ENCODE peak calls at places on chromosomes 2 and 18, in six cellular contexts. One of them, this sample, is unnamed.

GRCh38 chr2:227376911-227377396 is 2.2 kb downstream of the TM4SF20 start:
- DNase-seq in heart left ventricle: no peak
- DNase-seq in adrenal gland: no peak
- DNase-seq in effector memory CD4-positive, alpha-beta T cell: no peak
- DNase-seq in right lobe of liver: no peak
- DNase-seq in MM.1S: no peak
- DNase-seq in this sample: no peak

GRCh38 chr18:76328145-76328544 is 166.9 kb downstream of the ZNF516 start:
- DNase-seq in effector memory CD4-positive, alpha-beta T cell: no peak
- DNase-seq in heart left ventricle: no peak
- DNase-seq in right lobe of liver: no peak
- DNase-seq in MM.1S: no peak
- DNase-seq in adrenal gland: no peak
- DNase-seq in this sample: no peak

GRCh38 chr18:73556904-73557303 is 590.7 kb downstream of the FBXO15 start:
- DNase-seq in heart left ventricle: no peak
- DNase-seq in adrenal gland: no peak
- DNase-seq in MM.1S: no peak
- DNase-seq in right lobe of liver: no peak
- DNase-seq in effector memory CD4-positive, alpha-beta T cell: no peak
- DNase-seq in this sample: no peak

GRCh38 chr2:215777481-215778044 is 235.8 kb downstream of the MREG start:
- DNase-seq in right lobe of liver: no peak
- DNase-seq in effector memory CD4-positive, alpha-beta T cell: no peak
- DNase-seq in heart left ventricle: no peak
- DNase-seq in MM.1S: no peak
- DNase-seq in adrenal gland: no peak
- DNase-seq in this sample: no peak

GRCh38 chr2:236210536-236210935 is 42.4 kb upstream of the GBX2 start:
- DNase-seq in right lobe of liver: no peak
- DNase-seq in MM.1S: no peak
- DNase-seq in adrenal gland: no peak
- DNase-seq in heart left ventricle: no peak
- DNase-seq in effector memory CD4-positive, alpha-beta T cell: no peak
- DNase-seq in this sample: no peak

GRCh38 chr2:48545244-48545643 is 15.3 kb downstream of the STON1 start:
- DNase-seq in MM.1S: no peak
- DNase-seq in right lobe of liver: no peak
- DNase-seq in adrenal gland: no peak
- DNase-seq in heart left ventricle: no peak
- DNase-seq in effector memory CD4-positive, alpha-beta T cell: no peak
- DNase-seq in this sample: no peak

GRCh38 chr2:208006325-208006724 is 19.0 kb downstream of the PLEKHM3 start:
- DNase-seq in effector memory CD4-positive, alpha-beta T cell: no peak
- DNase-seq in adrenal gland: no peak
- DNase-seq in MM.1S: no peak
- DNase-seq in right lobe of liver: no peak
- DNase-seq in heart left ventricle: no peak
- DNase-seq in this sample: no peak

GRCh38 chr18:34806527-34806926 is 96.4 kb downstream of the DTNA start:
- DNase-seq in adrenal gland: no peak
- DNase-seq in right lobe of liver: no peak
- DNase-seq in effector memory CD4-positive, alpha-beta T cell: no peak
- DNase-seq in heart left ventricle: no peak
- DNase-seq in MM.1S: no peak
- DNase-seq in this sample: no peak

GRCh38 chr18:58669731-58670379 is 1.4 kb upstream of the MALT1 start:
- DNase-seq in heart left ventricle: no peak
- DNase-seq in adrenal gland: no peak
- DNase-seq in MM.1S: no peak
- DNase-seq in right lobe of liver: no peak
- DNase-seq in effector memory CD4-positive, alpha-beta T cell: no peak
- DNase-seq in this sample: no peak

GRCh38 chr2:232976666-232977437 is 36.2 kb downstream of the NGEF start:
- DNase-seq in MM.1S: no peak
- DNase-seq in adrenal gland: no peak
- DNase-seq in heart left ventricle: no peak
- DNase-seq in right lobe of liver: no peak
- DNase-seq in effector memory CD4-positive, alpha-beta T cell: no peak
- DNase-seq in this sample: no peak

GRCh38 chr18:9969247-9969646 is 55.4 kb downstream of the VAPA start:
- DNase-seq in heart left ventricle: no peak
- DNase-seq in right lobe of liver: no peak
- DNase-seq in MM.1S: no peak
- DNase-seq in effector memory CD4-positive, alpha-beta T cell: no peak
- DNase-seq in adrenal gland: no peak
- DNase-seq in this sample: no peak

GRCh38 chr2:6846967-6847695 is 18.6 kb downstream of the CMPK2 start:
- DNase-seq in adrenal gland: no peak
- DNase-seq in right lobe of liver: no peak
- DNase-seq in MM.1S: no peak
- DNase-seq in heart left ventricle: no peak
- DNase-seq in effector memory CD4-positive, alpha-beta T cell: no peak
- DNase-seq in this sample: no peak
- H3K9me3 ChIP-seq in adrenal gland: peaks cover 69% of the 10 kb centered on the region
- H3K9me3 ChIP-seq in right lobe of liver: no peaks in the 10 kb centered on the region
- H3K9me3 ChIP-seq in MM.1S: no peaks in the 10 kb centered on the region
- H3K9me3 ChIP-seq in heart left ventricle: peaks cover 28% of the 10 kb centered on the region
- H3K9me3 ChIP-seq in effector memory CD4-positive, alpha-beta T cell: peaks cover 44% of the 10 kb centered on the region
- H3K9me3 ChIP-seq in this sample: peaks cover 33% of the 10 kb centered on the region

GRCh38 chr2:41498791-41499190 is 549.0 kb upstream of the PKDCC start:
- DNase-seq in right lobe of liver: no peak
- DNase-seq in adrenal gland: no peak
- DNase-seq in effector memory CD4-positive, alpha-beta T cell: no peak
- DNase-seq in heart left ventricle: no peak
- DNase-seq in MM.1S: no peak
- DNase-seq in this sample: no peak

GRCh38 chr2:41510108-41510507 is 537.7 kb upstream of the PKDCC start:
- DNase-seq in heart left ventricle: no peak
- DNase-seq in right lobe of liver: no peak
- DNase-seq in effector memory CD4-positive, alpha-beta T cell: no peak
- DNase-seq in MM.1S: no peak
- DNase-seq in adrenal gland: no peak
- DNase-seq in this sample: no peak

GRCh38 chr2:41500895-41501294 is 546.9 kb upstream of the PKDCC start:
- DNase-seq in right lobe of liver: no peak
- DNase-seq in heart left ventricle: no peak
- DNase-seq in adrenal gland: no peak
- DNase-seq in MM.1S: no peak
- DNase-seq in effector memory CD4-positive, alpha-beta T cell: no peak
- DNase-seq in this sample: no peak

GRCh38 chr2:41502752-41503151 is 545.1 kb upstream of the PKDCC start:
- DNase-seq in adrenal gland: no peak
- DNase-seq in right lobe of liver: no peak
- DNase-seq in MM.1S: no peak
- DNase-seq in effector memory CD4-positive, alpha-beta T cell: no peak
- DNase-seq in heart left ventricle: no peak
- DNase-seq in this sample: no peak

GRCh38 chr2:41504532-41504931 is 543.3 kb upstream of the PKDCC start:
- DNase-seq in effector memory CD4-positive, alpha-beta T cell: no peak
- DNase-seq in adrenal gland: no peak
- DNase-seq in MM.1S: no peak
- DNase-seq in right lobe of liver: no peak
- DNase-seq in heart left ventricle: no peak
- DNase-seq in this sample: no peak
- H3K9me3 ChIP-seq in effector memory CD4-positive, alpha-beta T cell: no peaks in the 10 kb centered on the region
- H3K9me3 ChIP-seq in adrenal gland: no peaks in the 10 kb centered on the region
- H3K9me3 ChIP-seq in MM.1S: no peaks in the 10 kb centered on the region
- H3K9me3 ChIP-seq in right lobe of liver: no peaks in the 10 kb centered on the region
- H3K9me3 ChIP-seq in heart left ventricle: no peaks in the 10 kb centered on the region
- H3K9me3 ChIP-seq in this sample: no peaks in the 10 kb centered on the region

GRCh38 chr2:168326578-168326977 is 79.2 kb upstream of the STK39 start:
- DNase-seq in MM.1S: no peak
- DNase-seq in heart left ventricle: no peak
- DNase-seq in right lobe of liver: no peak
- DNase-seq in effector memory CD4-positive, alpha-beta T cell: no peak
- DNase-seq in adrenal gland: no peak
- DNase-seq in this sample: no peak
- H3K9me3 ChIP-seq in MM.1S: no peaks in the 10 kb centered on the region
- H3K9me3 ChIP-seq in heart left ventricle: peaks cover 3% of the 10 kb centered on the region
- H3K9me3 ChIP-seq in right lobe of liver: no peaks in the 10 kb centered on the region
- H3K9me3 ChIP-seq in effector memory CD4-positive, alpha-beta T cell: no peaks in the 10 kb centered on the region
- H3K9me3 ChIP-seq in adrenal gland: no peaks in the 10 kb centered on the region
- H3K9me3 ChIP-seq in this sample: no peaks in the 10 kb centered on the region

DNA sequence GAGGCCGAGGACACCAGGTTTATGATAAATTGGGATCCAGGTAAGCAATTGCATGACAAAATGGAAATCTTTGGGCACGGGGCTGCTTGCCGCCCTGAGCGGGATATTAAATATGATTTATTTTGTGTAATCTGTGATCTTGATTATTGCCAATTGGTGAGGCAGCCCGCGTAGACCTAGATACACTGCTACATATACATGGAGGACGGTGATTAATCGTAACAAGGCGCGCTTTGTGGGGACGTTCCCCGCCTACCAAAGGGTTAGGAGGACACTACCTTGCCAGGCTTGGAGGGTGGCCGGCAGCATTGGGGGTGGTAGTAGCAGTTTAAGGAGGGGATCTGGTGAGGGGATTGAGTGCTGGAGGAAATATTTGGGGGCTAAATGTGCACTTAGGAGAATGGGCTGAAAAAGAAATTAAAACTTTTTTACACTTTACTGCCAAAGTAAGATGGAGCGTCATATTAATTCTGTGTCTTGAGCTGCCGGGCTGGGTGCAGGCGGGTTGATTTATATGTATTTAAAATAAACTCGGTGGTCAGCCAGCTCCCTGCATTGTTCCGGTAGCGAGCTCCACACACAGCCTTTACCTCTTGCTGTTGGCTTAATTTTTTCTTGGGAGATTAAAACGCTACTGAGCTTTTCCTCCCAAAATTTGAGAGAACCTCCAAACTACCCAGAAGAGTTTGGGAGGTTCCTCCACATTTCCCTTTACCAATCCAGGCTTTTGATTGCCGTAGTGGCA is 4.1 kb downstream of the HOXD3 start:
- DNase-seq in effector memory CD4-positive, alpha-beta T cell: no peak
- DNase-seq in MM.1S: no peak
- DNase-seq in adrenal gland: no peak
- DNase-seq in right lobe of liver: no peak
- DNase-seq in heart left ventricle: no peak
- DNase-seq in this sample: no peak
- H3K9me3 ChIP-seq in effector memory CD4-positive, alpha-beta T cell: no peaks in the 10 kb centered on the region
- H3K9me3 ChIP-seq in MM.1S: no peaks in the 10 kb centered on the region
- H3K9me3 ChIP-seq in adrenal gland: no peaks in the 10 kb centered on the region
- H3K9me3 ChIP-seq in right lobe of liver: no peaks in the 10 kb centered on the region
- H3K9me3 ChIP-seq in heart left ventricle: no peaks in the 10 kb centered on the region
- H3K9me3 ChIP-seq in this sample: peaks cover 4% of the 10 kb centered on the region

DNA sequence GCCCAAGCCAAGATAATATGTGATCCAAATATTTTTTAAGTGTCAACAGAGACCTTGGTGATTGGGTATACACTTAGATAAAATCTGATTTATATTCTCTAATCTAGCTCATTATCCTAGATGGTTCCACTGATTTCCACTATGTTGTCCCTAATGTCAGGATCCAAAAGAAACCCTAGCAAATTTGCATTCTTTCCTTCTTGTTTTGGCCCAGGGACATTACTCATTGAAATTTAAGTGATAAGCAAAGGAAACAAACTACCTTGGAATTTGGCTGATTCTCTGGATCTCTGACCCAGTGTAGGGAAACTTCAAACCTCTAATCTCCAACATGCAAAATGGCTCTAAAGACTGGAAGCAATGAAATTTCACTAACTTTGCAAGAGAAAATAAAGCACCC is 179.8 kb upstream of the MEIS1 start:
- DNase-seq in right lobe of liver: no peak
- DNase-seq in adrenal gland: no peak
- DNase-seq in MM.1S: no peak
- DNase-seq in effector memory CD4-positive, alpha-beta T cell: no peak
- DNase-seq in heart left ventricle: no peak
- DNase-seq in this sample: no peak
- H3K9me3 ChIP-seq in right lobe of liver: no peaks in the 10 kb centered on the region
- H3K9me3 ChIP-seq in adrenal gland: no peaks in the 10 kb centered on the region
- H3K9me3 ChIP-seq in MM.1S: no peaks in the 10 kb centered on the region
- H3K9me3 ChIP-seq in effector memory CD4-positive, alpha-beta T cell: no peaks in the 10 kb centered on the region
- H3K9me3 ChIP-seq in heart left ventricle: no peaks in the 10 kb centered on the region
- H3K9me3 ChIP-seq in this sample: no peaks in the 10 kb centered on the region